ENCODE peak calls at places on chromosomes 3 and 15, in five cellular contexts. One of them, this sample, is unnamed.

GRCh38 chr3:28624079-28624478 is 275.5 kb upstream of the AZI2 start:
- DNase-seq in upper lobe of left lung: no peak
- DNase-seq in ovary: no peak
- DNase-seq in HepG2: no peak
- DNase-seq in A549: no peak
- DNase-seq in this sample: no peak

GRCh38 chr3:169964176-169964575 is 2.4 kb upstream of the SEC62 start:
- DNase-seq in ovary: no peak
- DNase-seq in upper lobe of left lung: no peak
- DNase-seq in HepG2: no peak
- DNase-seq in A549: no peak
- DNase-seq in this sample: no peak

GRCh38 chr3:39286771-39287170 is 6.9 kb upstream of the CX3CR1 start:
- DNase-seq in A549: no peak
- DNase-seq in upper lobe of left lung: no peak
- DNase-seq in ovary: no peak
- DNase-seq in HepG2: no peak
- DNase-seq in this sample: no peak

GRCh38 chr3:101531473-101532086 is 18.6 kb upstream of the SENP7 start:
- DNase-seq in upper lobe of left lung: no peak
- DNase-seq in HepG2: no peak
- DNase-seq in ovary: no peak
- DNase-seq in A549: no peak
- DNase-seq in this sample: no peak

GRCh38 chr3:185995352-185995751 is 57.5 kb upstream of the TRA2B start:
- DNase-seq in ovary: no peak
- DNase-seq in A549: no peak
- DNase-seq in HepG2: no peak
- DNase-seq in upper lobe of left lung: no peak
- DNase-seq in this sample: no peak

GRCh38 chr3:141498592-141499223 is 11.9 kb downstream of the RASA2 start:
- DNase-seq in HepG2: no peak
- DNase-seq in A549: no peak
- DNase-seq in ovary: no peak
- DNase-seq in upper lobe of left lung: peak
- DNase-seq in this sample: no peak

GRCh38 chr3:194458122-194458521 is 28.7 kb downstream of the ATP13A3 start:
- DNase-seq in ovary: no peak
- DNase-seq in A549: no peak
- DNase-seq in HepG2: no peak
- DNase-seq in upper lobe of left lung: no peak
- DNase-seq in this sample: no peak

GRCh38 chr3:184275302-184275701 is 520 bp upstream of the ECE2 start:
- DNase-seq in HepG2: no peak
- DNase-seq in A549: no peak
- DNase-seq in upper lobe of left lung: no peak
- DNase-seq in ovary: no peak
- DNase-seq in this sample: no peak

GRCh38 chr3:105033081-105033480 is 333.6 kb upstream of the ALCAM start:
- DNase-seq in ovary: no peak
- DNase-seq in HepG2: no peak
- DNase-seq in A549: no peak
- DNase-seq in upper lobe of left lung: no peak
- DNase-seq in this sample: no peak

GRCh38 chr3:31219131-31219843 is 313.4 kb upstream of the STT3B start:
- DNase-seq in HepG2: no peak
- DNase-seq in ovary: no peak
- DNase-seq in upper lobe of left lung: no peak
- DNase-seq in A549: no peak
- DNase-seq in this sample: no peak

GRCh38 chr15:95840004-95840403 is 490.5 kb upstream of the NR2F2 start:
- DNase-seq in HepG2: no peak
- DNase-seq in ovary: peak
- DNase-seq in A549: no peak
- DNase-seq in upper lobe of left lung: no peak
- DNase-seq in this sample: peak

GRCh38 chr3:16253601-16254000 is 11.1 kb downstream of the DPH3 start:
- DNase-seq in ovary: no peak
- DNase-seq in A549: no peak
- DNase-seq in upper lobe of left lung: peak
- DNase-seq in HepG2: no peak
- DNase-seq in this sample: peak

GRCh38 chr3:105542604-105543003 is 175.9 kb downstream of the ALCAM start:
- DNase-seq in upper lobe of left lung: no peak
- DNase-seq in A549: no peak
- DNase-seq in HepG2: no peak
- DNase-seq in ovary: no peak
- DNase-seq in this sample: no peak

GRCh38 chr3:45165497-45166282 is 19.5 kb upstream of the CDCP1 start:
- DNase-seq in A549: no peak
- DNase-seq in upper lobe of left lung: no peak
- DNase-seq in ovary: no peak
- DNase-seq in HepG2: no peak
- DNase-seq in this sample: no peak

GRCh38 chr15:90463381-90463780 is 66.3 kb upstream of the CRTC3 start:
- DNase-seq in upper lobe of left lung: no peak
- DNase-seq in HepG2: no peak
- DNase-seq in ovary: no peak
- DNase-seq in A549: no peak
- DNase-seq in this sample: no peak

GRCh38 chr15:68195336-68196112 is 9.6 kb downstream of the CALML4 start:
- DNase-seq in upper lobe of left lung: no peak
- DNase-seq in HepG2: no peak
- DNase-seq in ovary: no peak
- DNase-seq in A549: no peak
- DNase-seq in this sample: no peak

GRCh38 chr15:49875392-49875791 is 243.6 kb downstream of the ATP8B4 start:
- DNase-seq in HepG2: no peak
- DNase-seq in ovary: no peak
- DNase-seq in A549: no peak
- DNase-seq in upper lobe of left lung: no peak
- DNase-seq in this sample: no peak

DNA sequence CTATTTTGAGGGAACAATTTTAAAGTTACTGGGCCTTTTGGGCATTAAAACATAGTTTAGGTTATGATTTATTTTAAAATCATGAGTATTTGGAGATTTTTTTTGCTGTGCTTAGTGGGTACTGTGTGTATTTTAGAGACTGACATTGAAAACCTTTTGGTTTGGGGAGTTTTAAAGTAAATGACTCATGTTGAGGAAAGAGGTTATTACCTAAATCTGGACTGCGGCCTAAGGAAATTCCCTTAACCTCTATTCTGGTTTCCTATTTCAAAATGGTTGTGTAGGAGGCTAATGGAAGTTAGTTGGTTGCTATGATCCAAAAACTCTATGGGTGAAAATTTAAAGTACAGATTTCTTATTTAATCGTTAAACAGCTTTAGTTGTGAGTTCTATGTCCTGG is 57.3 kb upstream of the DPH6 start:
- DNase-seq in A549: no peak
- DNase-seq in upper lobe of left lung: no peak
- DNase-seq in HepG2: no peak
- DNase-seq in ovary: no peak
- DNase-seq in this sample: no peak
- TF ChIP-seq EP300 in A549: no peak
- TF ChIP-seq EP300 in upper lobe of left lung: no peak
- TF ChIP-seq EP300 in HepG2: no peak
- TF ChIP-seq EP300 in ovary: no peak
- TF ChIP-seq EP300 in this sample: no peak

DNA sequence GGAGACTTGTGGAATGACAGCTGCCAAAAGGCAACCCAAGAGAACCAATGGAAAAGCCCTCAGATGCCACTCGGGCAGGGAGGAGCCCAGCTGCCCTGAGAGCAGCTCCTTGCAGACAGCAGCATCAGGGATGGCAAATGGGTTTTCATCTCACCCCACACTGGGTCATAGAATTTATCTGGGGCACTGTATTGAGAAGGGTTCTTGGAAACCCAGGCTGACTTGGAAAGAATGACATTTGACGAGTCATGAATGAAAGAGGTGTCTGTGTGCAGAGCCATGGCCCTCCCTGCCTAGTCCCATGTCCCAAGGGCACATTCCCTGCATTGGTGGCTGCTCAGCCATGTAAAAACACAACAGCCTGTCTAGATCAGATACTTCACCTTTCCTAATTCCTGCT is 157.9 kb upstream of the BHLHE40 start:
- DNase-seq in A549: no peak
- DNase-seq in ovary: no peak
- DNase-seq in upper lobe of left lung: no peak
- DNase-seq in HepG2: peak
- DNase-seq in this sample: no peak
- H3K27ac ChIP-seq in A549: no peak
- H3K27ac ChIP-seq in ovary: no peak
- H3K27ac ChIP-seq in upper lobe of left lung: no peak
- H3K27ac ChIP-seq in HepG2: no peak
- H3K27ac ChIP-seq in this sample: peak

DNA sequence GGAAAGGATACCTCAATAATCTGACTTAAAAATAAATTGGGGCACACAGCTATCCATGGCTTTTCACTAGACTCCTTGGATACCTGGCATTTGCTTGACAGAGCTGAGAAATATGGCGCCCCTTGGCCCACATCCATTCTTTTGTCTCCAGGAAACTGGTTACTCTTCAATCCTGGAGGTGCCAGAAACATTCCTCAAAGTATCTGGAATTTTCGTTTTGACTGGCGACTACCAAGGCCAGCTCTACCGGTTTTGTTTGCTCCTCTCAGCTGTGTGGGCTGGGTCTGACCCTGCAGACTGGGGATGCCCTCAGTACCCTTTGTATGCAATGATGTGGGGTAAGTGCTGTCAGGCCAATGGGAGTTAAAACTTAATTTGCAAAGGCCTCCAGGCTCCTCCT is 27.0 kb downstream of the KATNBL1 start:
- DNase-seq in A549: no peak
- DNase-seq in ovary: no peak
- DNase-seq in upper lobe of left lung: no peak
- DNase-seq in HepG2: no peak
- DNase-seq in this sample: no peak
- TF ChIP-seq EP300 in A549: no peak
- TF ChIP-seq EP300 in ovary: no peak
- TF ChIP-seq EP300 in upper lobe of left lung: no peak
- TF ChIP-seq EP300 in HepG2: no peak
- TF ChIP-seq EP300 in this sample: no peak

GRCh38 chr3:3015472-3016089 is 94.6 kb downstream of the IL5RA start:
- DNase-seq in A549: no peak
- DNase-seq in HepG2: peak
- DNase-seq in ovary: no peak
- DNase-seq in upper lobe of left lung: no peak
- DNase-seq in this sample: no peak

GRCh38 chr3:3013299-3013698 is 96.9 kb downstream of the IL5RA start:
- DNase-seq in ovary: no peak
- DNase-seq in HepG2: no peak
- DNase-seq in A549: no peak
- DNase-seq in upper lobe of left lung: no peak
- DNase-seq in this sample: no peak
- H3K27ac ChIP-seq in ovary: no peak
- H3K27ac ChIP-seq in HepG2: no peak
- H3K27ac ChIP-seq in A549: no peak
- H3K27ac ChIP-seq in upper lobe of left lung: no peak
- H3K27ac ChIP-seq in this sample: no peak

DNA sequence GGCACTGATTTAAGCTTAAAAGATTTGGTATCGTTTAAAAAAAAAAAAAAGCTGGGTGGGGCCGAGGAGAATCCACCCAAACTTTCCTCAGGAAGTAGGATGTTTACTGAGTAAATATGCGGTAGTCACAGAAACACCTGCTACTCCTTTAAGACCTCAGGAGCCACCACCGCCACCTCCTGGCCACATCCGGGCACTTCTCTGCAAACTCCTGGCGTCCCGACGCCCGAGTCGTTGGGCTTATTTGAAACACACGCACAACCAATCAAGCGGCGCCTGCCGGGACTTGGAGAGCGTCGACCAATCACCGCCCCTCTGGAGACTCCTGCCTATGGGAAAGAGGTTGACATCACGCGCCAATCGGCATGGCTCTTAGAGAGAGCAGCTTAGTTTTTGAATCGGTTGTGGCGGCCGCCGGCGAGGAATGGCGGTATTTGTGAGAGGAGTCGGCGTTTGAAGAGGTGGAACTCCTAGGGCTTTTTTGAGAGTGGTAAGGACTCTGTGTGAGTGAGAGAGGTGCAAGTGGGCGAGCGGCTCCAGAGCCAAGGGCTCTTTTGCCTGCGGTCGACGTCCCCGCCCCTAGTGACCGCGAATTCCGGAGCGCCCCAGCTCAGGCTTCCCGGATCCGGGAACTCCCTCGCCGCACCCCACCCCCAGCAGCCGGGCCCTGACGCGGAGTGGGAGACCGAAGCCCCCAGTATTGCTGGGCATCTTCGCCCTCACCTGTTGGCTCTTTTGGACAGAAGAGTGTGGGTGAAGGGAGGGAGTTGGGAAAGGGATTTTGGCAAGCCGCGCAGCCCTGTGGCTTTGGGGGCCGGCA is at the start of gene ECT2:
- DNase-seq in A549: peak
- DNase-seq in ovary: peak
- DNase-seq in upper lobe of left lung: peak
- DNase-seq in HepG2: peak
- DNase-seq in this sample: peak
- TF ChIP-seq EP300 in A549: peak
- TF ChIP-seq EP300 in ovary: no peak
- TF ChIP-seq EP300 in upper lobe of left lung: peak
- TF ChIP-seq EP300 in HepG2: peak
- TF ChIP-seq EP300 in this sample: no peak

This sample was measured in sigmoid colon.